ENCODE peak calls at places on chromosomes 11 and 22, in six cellular contexts. O is K562, M is body of pancreas, Q is adrenal gland, H is spleen, J is lower leg skin. U is an unnamed sample.

GRCh38 chr22:22752556-22753477 is 108.4 kb downstream of the GGTLC2 start:
- DNase-seq in O (no peak), M (peak; percentile 40), Q (no peak), H (no peak), J (peak; percentile 60), U (no peak)

GRCh38 chr22:17754233-17754925 is 19.9 kb downstream of the BID start:
- DNase-seq in O (no peak), M (no peak), Q (no peak), H (peak; percentile 82), J (no peak), U (no peak)

GRCh38 chr11:2528301-2529050 is 83.7 kb downstream of the KCNQ1 start:
- DNase-seq in O (no peak), M (peak; percentile 7), Q (peak; percentile 15), H (peak; percentile 69), J (no peak), U (no peak)

GRCh38 chr11:12287374-12288211 is 89.8 kb upstream of the PARVA start:
- DNase-seq in O (peak; percentile 55), M (peak; percentile 41), Q (peak; percentile 60), H (no peak), J (peak; percentile 30), U (peak; percentile 78)

GRCh38 chr11:6544921-6545850 is 48.1 kb downstream of the DNHD1 start:
- DNase-seq in O (no peak), M (peak; percentile 79), Q (no peak), H (peak; percentile 40), J (no peak), U (peak; percentile 44)

GRCh38 chr22:50469377-50470305 is 5.2 kb downstream of the SBF1 start:
- DNase-seq in O (peak; percentile 79), M (peak; percentile 77), Q (no peak), H (peak; percentile 98), J (peak; percentile 57), U (peak; percentile 79)

GRCh38 chr22:46625843-46626349 is 5.7 kb downstream of the GRAMD4 start:
- DNase-seq in O (no peak), M (no peak), Q (no peak), H (no peak), J (no peak), U (no peak)

GRCh38 chr22:28014141-28015055 is 95.3 kb upstream of the PITPNB start:
- DNase-seq in O (no peak), M (peak; percentile 4), Q (no peak), H (peak; percentile 73), J (no peak), U (no peak)

GRCh38 chr11:111922803-111923202 is 4.1 kb downstream of the C11orf52 start:
- DNase-seq in O (no peak), M (peak; percentile 75), Q (peak; percentile 75), H (no peak), J (peak; percentile 86), U (no peak)

GRCh38 chr22:41092023-41092817 is at the start of gene EP300:
- DNase-seq in O (peak; percentile 87), M (peak; percentile 76), Q (peak; percentile 90), H (peak; percentile 98), J (peak; percentile 88), U (peak; percentile 28)

GRCh38 chr22:28442951-28443876 is 236.4 kb downstream of the TTC28 start:
- DNase-seq in O (peak; percentile 20), M (peak; percentile 74), Q (peak; percentile 64), H (peak; percentile 78), J (peak; percentile 70), U (peak; percentile 30)

GRCh38 chr11:44623716-44624491 is 58.4 kb downstream of the CD82 start:
- DNase-seq in O (no peak), M (peak; percentile 11), Q (peak; percentile 16), H (peak; percentile 72), J (peak; percentile 13), U (no peak)

GRCh38 chr11:22832315-22833041 is 2.9 kb upstream of the SVIP start:
- DNase-seq in O (no peak), M (no peak), Q (no peak), H (no peak), J (no peak), U (no peak)

GRCh38 chr11:117059611-117060010 is 38.6 kb downstream of the SIK3 start:
- DNase-seq in O (no peak), M (no peak), Q (no peak), H (no peak), J (no peak), U (no peak)

GRCh38 chr11:18313985-18314763 is 7.8 kb downstream of the HPS5 start:
- DNase-seq in O (peak; percentile 76), M (no peak), Q (no peak), H (no peak), J (no peak), U (no peak)

GRCh38 chr11:110759972-110760381 is 47.7 kb upstream of the ARHGAP20 start:
- DNase-seq in O (no peak), M (no peak), Q (no peak), H (no peak), J (no peak), U (no peak)

GRCh38 chr22:38715176-38715764 is 9.5 kb downstream of the GTPBP1 start:
- DNase-seq in O (no peak), M (no peak), Q (no peak), H (peak; percentile 85), J (no peak), U (no peak)

GRCh38 chr11:47714554-47715081 is 551 bp downstream of the AGBL2 start:
- DNase-seq in O (no peak), M (no peak), Q (no peak), H (peak; percentile 77), J (peak; percentile 18), U (no peak)

GRCh38 chr11:10355257-10355661 is 50.4 kb downstream of the ADM start:
- DNase-seq in O (no peak), M (no peak), Q (no peak), H (no peak), J (no peak), U (no peak)

GRCh38 chr11:20066013-20066782 is 94.1 kb downstream of the DBX1 start:
- DNase-seq in O (no peak), M (no peak), Q (no peak), H (no peak), J (no peak), U (no peak)

GRCh38 chr22:42162728-42163489 is 32.3 kb upstream of the CYP2D6 start:
- DNase-seq in O (no peak), M (no peak), Q (no peak), H (no peak), J (peak; percentile 58), U (no peak)

GRCh38 chr11:92035488-92035887 is 189.1 kb upstream of the FAT3 start:
- DNase-seq in O (no peak), M (no peak), Q (no peak), H (no peak), J (no peak), U (no peak)

GRCh38 chr11:606245-606644 is 9.5 kb downstream of the IRF7 start:
- DNase-seq in O (no peak), M (peak; percentile 72), Q (peak; percentile 70), H (no peak), J (no peak), U (peak; percentile 99)

GRCh38 chr22:36937319-36938027 is 24.0 kb downstream of the CSF2RB start:
- DNase-seq in O (no peak), M (no peak), Q (no peak), H (no peak), J (no peak), U (no peak)

GRCh38 chr11:106988151-106988806 is 30.0 kb downstream of the GUCY1A2 start:
- DNase-seq in O (no peak), M (no peak), Q (no peak), H (no peak), J (no peak), U (no peak)

DNA sequence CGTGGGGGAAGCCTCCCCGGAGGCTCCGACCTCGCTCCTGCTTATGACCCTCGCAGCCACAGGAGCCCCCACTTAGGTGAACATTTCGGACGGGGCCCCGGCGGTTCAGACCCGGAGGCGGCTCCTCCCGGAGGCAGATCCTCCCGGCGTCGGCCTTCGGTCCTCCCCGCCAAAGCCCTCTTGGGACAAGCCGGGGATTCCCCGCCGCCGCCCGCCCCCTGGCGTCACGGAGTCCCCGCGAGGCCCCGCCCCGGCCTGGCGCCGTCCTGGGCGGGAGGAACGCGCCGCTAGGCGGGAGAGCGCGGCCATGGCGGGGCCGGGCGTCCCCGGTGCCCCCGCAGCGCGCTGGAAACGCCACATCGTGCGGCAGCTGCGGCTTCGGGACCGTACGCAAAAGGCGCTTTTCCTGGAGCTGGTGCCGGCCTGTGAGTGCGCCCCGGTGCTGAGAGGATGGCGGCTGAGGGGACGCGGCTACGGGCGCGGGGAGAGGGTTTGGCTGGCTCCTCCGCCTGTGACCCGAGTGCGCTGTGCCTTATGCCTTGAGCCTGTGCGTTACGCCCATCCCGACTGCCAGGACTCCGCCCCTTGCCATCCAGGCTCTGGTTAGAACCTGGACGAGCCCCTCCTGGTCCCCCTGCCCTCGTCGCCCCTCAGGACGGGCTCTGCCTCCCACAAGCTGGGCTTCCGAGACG is at the start of gene ATG16L2:
- DNase-seq in O (peak; percentile 84), M (peak; percentile 84), Q (peak; percentile 90), H (peak; percentile 98), J (peak; percentile 69), U (peak; percentile 93)
- TF ChIP-seq POLR2A in O (no peak), M (peak; percentile 81), Q (peak; percentile 69), H (peak; percentile 40), J (no peak), U (peak; percentile 95)

DNA sequence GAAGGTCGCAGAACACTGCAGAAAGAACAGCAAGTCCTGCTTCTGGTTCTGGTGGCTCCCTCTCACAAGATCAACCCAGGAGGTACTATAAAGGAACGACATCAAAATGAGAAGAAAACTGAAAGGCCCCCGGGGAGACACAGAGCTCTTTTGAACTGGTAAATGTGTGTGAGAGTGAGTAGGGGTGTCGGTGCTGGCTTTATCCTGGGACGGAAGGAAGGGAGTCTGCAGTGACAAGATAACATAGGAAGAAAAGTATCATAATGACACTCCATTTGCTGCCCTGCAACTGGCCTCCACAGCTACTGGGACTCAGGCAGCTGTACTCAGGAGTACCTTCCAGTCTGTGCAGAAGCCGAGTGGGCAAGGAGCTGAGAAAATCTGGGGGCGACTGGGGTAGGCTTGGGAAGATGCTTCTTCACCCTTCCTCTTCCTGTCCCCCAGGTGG is 60.9 kb downstream of the ENTHD1 start:
- DNase-seq in O (peak; percentile 90), M (no peak), Q (no peak), H (no peak), J (no peak), U (no peak)
- TF ChIP-seq POLR2A in O (peak; percentile 77), M (no peak), Q (no peak), H (no peak), J (no peak), U (no peak)

GRCh38 chr11:108733479-108734116 is 68.7 kb downstream of the DDX10 start:
- DNase-seq in O (peak; percentile 38), M (no peak), Q (no peak), H (no peak), J (no peak), U (no peak)
- TF ChIP-seq POLR2A in O (no peak), M (no peak), Q (no peak), H (no peak), J (no peak), U (no peak)

GRCh38 chr11:65569973-65570918 is at the start of gene ZNRD2:
- DNase-seq in O (peak; percentile 99), M (peak; percentile 97), Q (peak; percentile 96), H (peak; percentile 100), J (peak; percentile 95), U (peak; percentile 97)

GRCh38 chr11:65572356-65573043 is at the start of gene FAM89B:
- DNase-seq in O (peak; percentile 92), M (peak; percentile 92), Q (peak; percentile 92), H (peak; percentile 99), J (peak; percentile 91), U (no peak)

GRCh38 chr11:65571420-65571819 is 918 bp upstream of the FAM89B start:
- DNase-seq in O (peak; percentile 41), M (peak; percentile 65), Q (no peak), H (peak; percentile 80), J (no peak), U (no peak)

GRCh38 chr11:65571940-65572339 is 398 bp upstream of the FAM89B start:
- DNase-seq in O (peak; percentile 80), M (peak; percentile 53), Q (no peak), H (no peak), J (no peak), U (no peak)

GRCh38 chr11:65569164-65569972 is 909 bp upstream of the ZNRD2 start:
- DNase-seq in O (no peak), M (peak; percentile 7), Q (no peak), H (no peak), J (no peak), U (no peak)
- TF ChIP-seq POLR2A in O (no peak), M (no peak), Q (peak; percentile 54), H (no peak), J (no peak), U (peak; percentile 85)